ENCODE peak calls at places on chromosomes 16 and 17, in ten cellular contexts. C, H, A, U, W, F, K, S, P and D are unnamed samples.
A peak's percentile ranks its signal among the peaks of the same experiment; 100 is the strongest.

GRCh38 chr16:617855-618254 is 12.9 kb upstream of the WFIKKN1 start:
- DNase-seq in W (no peak), K (peak; percentile 87), F (no peak), C (no peak), P (no peak), U (no peak), H (no peak), S (no peak), A (no peak), D (no peak)

GRCh38 chr17:62895650-62896301 is 70.3 kb upstream of the TANC2 start:
- DNase-seq in W (no peak), P (no peak), S (no peak), C (no peak), F (no peak), H (no peak), K (no peak), U (peak; percentile 23), A (no peak), D (no peak)

GRCh38 chr17:77317091-77317519 is 176.3 kb downstream of the SEC14L1 start:
- DNase-seq in C (no peak), W (no peak), H (peak; percentile 66), P (no peak), F (no peak), K (peak; percentile 50), U (no peak), A (no peak), S (no peak), D (no peak)

GRCh38 chr17:77523562-77523961 is 382.8 kb downstream of the SEC14L1 start:
- DNase-seq in K (no peak), U (no peak), C (no peak), W (no peak), S (no peak), A (no peak), F (no peak), P (no peak), H (peak; percentile 17), D (no peak)

GRCh38 chr16:2531371-2531695 is at the start of gene CEMP1:
- DNase-seq in S (no peak), C (peak; percentile 52), W (no peak), A (no peak), P (no peak), U (no peak), K (no peak), H (no peak), F (no peak), D (no peak)

GRCh38 chr16:50602126-50602525 is 53.9 kb downstream of the NKD1 start:
- DNase-seq in W (no peak), C (no peak), K (no peak), F (no peak), P (no peak), U (no peak), A (no peak), S (no peak), H (peak; percentile 55), D (no peak)

GRCh38 chr17:42275527-42276358 is 448 bp downstream of the STAT5B start:
- DNase-seq in U (peak; percentile 67), W (peak; percentile 42), H (peak; percentile 80), S (peak; percentile 37), F (no peak), C (peak; percentile 59), A (peak; percentile 28), K (no peak), P (no peak), D (no peak)

GRCh38 chr17:73474370-73474988 is 162.7 kb upstream of the CDC42EP4 start:
- DNase-seq in S (no peak), W (peak; percentile 92), H (peak; percentile 90), F (no peak), K (peak; percentile 75), C (peak; percentile 25), A (peak; percentile 84), U (peak; percentile 69), P (peak; percentile 74), D (peak; percentile 97)

GRCh38 chr17:32020943-32021617 is 13.9 kb downstream of the LRRC37B start:
- DNase-seq in F (no peak), U (no peak), S (no peak), P (no peak), H (peak; percentile 78), W (no peak), C (no peak), A (no peak), K (no peak), D (no peak)

GRCh38 chr17:69724236-69724635 is 309.7 kb downstream of the MAP2K6 start:
- DNase-seq in A (no peak), H (no peak), P (no peak), U (no peak), S (no peak), C (no peak), F (no peak), W (no peak), K (no peak), D (no peak)

GRCh38 chr16:49592507-49593422 is 219.2 kb downstream of the C16orf78 start:
- DNase-seq in K (no peak), A (no peak), S (no peak), C (no peak), F (peak; percentile 33), W (no peak), U (peak; percentile 81), H (no peak), P (peak; percentile 15), D (peak; percentile 17)

GRCh38 chr17:5286846-5287245 is 4.8 kb downstream of the RABEP1 start:
- DNase-seq in F (no peak), A (no peak), U (peak; percentile 97), H (no peak), S (no peak), C (no peak), P (no peak), K (no peak), W (no peak), D (peak; percentile 35)

GRCh38 chr16:29825145-29826044 is 5.1 kb downstream of the MVP start:
- DNase-seq in A (peak; percentile 70), W (peak; percentile 84), H (no peak), U (peak; percentile 47), S (no peak), P (peak; percentile 67), F (peak; percentile 37), C (peak; percentile 74), K (no peak), D (peak; percentile 82)

GRCh38 chr17:15510361-15510760 is 42.9 kb upstream of the CDRT4 start:
- DNase-seq in P (peak; percentile 43), W (no peak), U (no peak), F (no peak), C (no peak), A (no peak), H (no peak), S (no peak), K (no peak), D (no peak)

GRCh38 chr16:72620853-72621252 is 427.1 kb downstream of the ZFHX3 start:
- DNase-seq in P (no peak), F (no peak), C (no peak), A (no peak), K (no peak), U (no peak), W (no peak), S (no peak), H (no peak), D (no peak)

GRCh38 chr17:15112881-15113617 is 152.1 kb downstream of the PMP22 start:
- DNase-seq in P (no peak), C (no peak), F (no peak), A (peak; percentile 18), H (no peak), U (no peak), S (no peak), K (no peak), W (no peak), D (no peak)

DNA sequence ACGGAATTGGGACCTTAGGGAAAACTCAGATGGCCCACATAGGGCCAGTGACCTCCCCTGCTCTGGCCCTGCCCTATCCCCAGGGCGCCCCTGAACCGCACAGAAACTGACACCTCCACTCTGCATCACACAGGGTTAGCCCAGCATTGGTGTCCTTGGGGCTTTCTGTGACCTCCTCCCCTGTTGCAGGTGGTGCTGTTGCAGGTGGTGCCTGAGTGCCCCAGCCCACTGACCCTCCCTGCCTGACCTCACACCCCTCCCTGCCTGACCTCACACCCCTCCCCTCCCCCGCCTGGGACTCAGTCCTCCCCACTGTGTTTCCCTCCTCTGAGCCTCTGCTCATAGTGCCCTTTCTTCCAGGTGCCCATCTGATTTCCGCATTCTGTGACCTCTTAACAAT is 21.4 kb downstream of the TNFRSF13B start:
- DNase-seq in U (no peak), S (no peak), K (peak; percentile 32), C (no peak), F (no peak), H (peak; percentile 65), W (no peak), P (no peak), A (no peak), D (no peak)
- H3K4me1 ChIP-seq in U (peaks cover 2% of the 10 kb centered on the region), S (no peaks in the 10 kb centered on the region), K (no peaks in the 10 kb centered on the region), C (no peaks in the 10 kb centered on the region), F (no peaks in the 10 kb centered on the region), H (no peaks in the 10 kb centered on the region), W (no peaks in the 10 kb centered on the region), P (no peaks in the 10 kb centered on the region), A (no peaks in the 10 kb centered on the region), D (no peaks in the 10 kb centered on the region)

DNA sequence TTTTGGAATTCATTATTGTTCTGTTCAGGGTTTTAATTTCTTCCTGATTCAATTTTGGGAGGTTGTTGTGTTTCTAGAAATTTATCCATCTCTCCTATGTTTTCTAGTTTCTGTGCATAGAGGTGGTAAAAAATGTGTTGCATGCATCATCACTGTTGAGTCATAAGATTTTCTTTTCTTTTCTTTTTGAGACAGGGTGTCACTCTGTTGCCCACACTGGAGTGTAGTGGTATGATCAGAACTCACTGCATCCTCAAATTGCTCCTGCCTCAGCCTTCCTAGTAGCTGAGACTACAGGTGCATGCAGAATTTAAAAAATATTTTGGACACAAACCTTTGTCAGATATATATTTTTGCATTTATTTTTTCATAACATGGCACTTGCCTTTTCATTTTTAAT is 184.8 kb downstream of the BCAS3 start:
- DNase-seq in S (no peak), H (no peak), W (no peak), A (no peak), K (no peak), U (no peak), F (no peak), C (no peak), P (no peak), D (no peak)
- H3K4me1 ChIP-seq in S (peaks cover 8% of the 10 kb centered on the region), H (no peaks in the 10 kb centered on the region), W (peaks cover 3% of the 10 kb centered on the region), A (no peaks in the 10 kb centered on the region), K (peaks cover 6% of the 10 kb centered on the region), U (no peaks in the 10 kb centered on the region), F (peaks cover 26% of the 10 kb centered on the region), C (no peaks in the 10 kb centered on the region), P (no peaks in the 10 kb centered on the region), D (peaks cover 2% of the 10 kb centered on the region)

DNA sequence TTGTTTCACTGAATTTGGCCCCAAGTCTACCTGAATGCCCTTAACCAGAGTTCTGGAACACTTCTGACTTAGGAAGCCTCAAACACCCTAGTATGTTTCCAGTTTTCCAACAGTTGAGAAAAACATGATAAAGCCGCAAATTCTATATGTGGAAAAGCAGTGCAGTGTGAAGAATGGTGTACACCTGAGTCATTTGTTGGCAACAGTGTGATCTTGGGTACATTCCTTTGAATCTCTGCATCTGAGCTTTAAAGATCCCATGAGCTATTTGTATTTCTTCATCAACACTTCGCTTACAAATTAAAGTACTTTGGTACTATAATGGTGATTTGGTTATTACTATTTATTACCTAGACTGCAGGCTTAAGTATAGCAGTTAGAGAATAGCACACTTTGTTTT is 93.6 kb upstream of the TBX2 start:
- DNase-seq in A (no peak), S (no peak), C (no peak), W (no peak), K (no peak), P (no peak), U (no peak), H (no peak), F (no peak), D (no peak)
- H3K4me1 ChIP-seq in A (no peaks in the 10 kb centered on the region), S (no peaks in the 10 kb centered on the region), C (no peaks in the 10 kb centered on the region), W (no peaks in the 10 kb centered on the region), K (peaks cover 8% of the 10 kb centered on the region), P (peaks cover 4% of the 10 kb centered on the region), U (no peaks in the 10 kb centered on the region), H (no peaks in the 10 kb centered on the region), F (no peaks in the 10 kb centered on the region), D (no peaks in the 10 kb centered on the region)

GRCh38 chr17:80640379-80641071 is 95.9 kb downstream of the RPTOR start:
- DNase-seq in H (no peak), S (no peak), A (no peak), K (no peak), P (no peak), W (no peak), U (no peak), C (no peak), F (no peak), D (no peak)
- H3K4me1 ChIP-seq in H (no peaks in the 10 kb centered on the region), S (peaks cover 12% of the 10 kb centered on the region), A (no peaks in the 10 kb centered on the region), K (no peaks in the 10 kb centered on the region), P (peaks cover 4% of the 10 kb centered on the region), W (no peaks in the 10 kb centered on the region), U (no peaks in the 10 kb centered on the region), C (no peaks in the 10 kb centered on the region), F (peaks cover 4% of the 10 kb centered on the region), D (no peaks in the 10 kb centered on the region)